ENCODE peak calls at places on chromosomes 16 and 17, in five cellular contexts. A, J, M, T and O are unnamed samples.

GRCh38 chr16:77885596-77886295 is 97.4 kb downstream of the VAT1L start:
- DNase-seq in A (no peak), T (no peak), M (no peak), J (no peak), O (no peak)

GRCh38 chr16:3190949-3191353 is 2.9 kb downstream of the OR1F1 start:
- DNase-seq in A (no peak), T (peak; percentile 16), M (no peak), J (peak; percentile 50), O (no peak)

GRCh38 chr16:84933774-84934571 is 77.4 kb downstream of the ZDHHC7 start:
- DNase-seq in A (no peak), T (peak; percentile 55), M (peak; percentile 48), J (no peak), O (no peak)

GRCh38 chr16:1947369-1947670 is 4.3 kb upstream of the MSRB1 start:
- DNase-seq in M (no peak), A (no peak), J (no peak), T (no peak), O (no peak)

GRCh38 chr16:2471016-2471652 is at the start of gene NTN3:
- DNase-seq in J (peak; percentile 47), M (peak; percentile 91), A (no peak), T (no peak), O (no peak)

GRCh38 chr17:15306406-15306970 is 34.9 kb downstream of the TEKT3 start:
- DNase-seq in J (no peak), A (no peak), M (no peak), T (no peak), O (no peak)

GRCh38 chr17:59534583-59534982 is 30.8 kb upstream of the DHX40 start:
- DNase-seq in A (no peak), T (peak; percentile 23), J (no peak), M (peak; percentile 58), O (peak; percentile 40)

GRCh38 chr16:86732621-86733297 is 154.4 kb downstream of the FOXL1 start:
- DNase-seq in T (no peak), A (no peak), J (no peak), M (no peak), O (no peak)

GRCh38 chr16:27325736-27326135 is 12.0 kb downstream of the IL4R start:
- DNase-seq in M (no peak), A (no peak), T (no peak), J (no peak), O (no peak)

GRCh38 chr17:80986046-80986445 is 5.6 kb upstream of the CHMP6 start:
- DNase-seq in A (no peak), M (no peak), T (no peak), J (no peak), O (no peak)

GRCh38 chr16:72986011-72986410 is 61.9 kb downstream of the ZFHX3 start:
- DNase-seq in J (no peak), T (no peak), M (no peak), A (no peak), O (no peak)

GRCh38 chr17:39222151-39222550 is 3.6 kb downstream of the STAC2 start:
- DNase-seq in J (no peak), A (no peak), T (no peak), M (no peak), O (no peak)
- TF ChIP-seq ZBTB33 in J (no peak), A (no peak), T (no peak), M (no peak), O (no peak)

DNA sequence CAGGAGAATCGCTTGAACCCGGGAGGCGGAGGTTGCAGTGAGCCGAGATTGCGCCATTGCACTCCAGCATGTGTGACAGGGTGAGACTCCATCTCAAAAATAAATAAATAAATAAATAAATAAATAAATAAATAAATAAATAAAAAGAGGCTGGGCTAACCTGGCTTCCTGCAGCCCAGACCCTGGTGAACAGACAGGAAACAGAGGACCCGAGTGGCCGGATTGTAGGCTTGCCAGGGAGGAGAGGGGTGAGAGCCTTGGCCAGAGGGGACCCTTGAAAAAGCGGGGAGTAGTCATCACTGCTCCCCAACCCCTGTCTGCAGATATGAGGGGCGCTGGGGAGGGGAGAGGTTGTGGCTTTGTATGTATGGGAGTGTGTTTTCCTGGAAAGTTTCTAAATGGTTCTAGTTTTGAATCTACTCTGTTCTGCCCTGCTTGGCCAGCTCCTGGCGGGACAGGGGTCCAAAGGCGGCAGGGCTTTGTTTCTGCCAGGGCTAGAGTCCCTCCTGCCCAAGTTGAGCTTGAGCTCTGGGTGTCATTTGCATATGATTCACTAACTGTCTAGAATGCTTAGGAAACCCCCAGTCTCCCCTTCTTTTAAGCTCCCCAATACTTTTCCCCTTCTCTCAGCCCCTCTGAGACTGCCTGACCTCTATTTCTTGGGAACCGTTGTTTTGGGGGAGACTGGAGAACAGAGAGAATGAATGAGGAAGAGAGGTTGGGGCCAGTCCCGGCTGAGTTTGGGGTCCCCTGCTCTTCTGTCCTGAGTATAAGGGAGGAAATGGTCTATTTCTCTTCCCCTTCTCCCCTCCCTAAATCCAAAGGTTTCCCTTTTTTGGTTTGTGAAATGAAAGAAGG is 16.4 kb downstream of the RARA start:
- DNase-seq in T (no peak), A (no peak), J (no peak), M (no peak), O (no peak)
- TF ChIP-seq ZBTB33 in T (no peak), A (no peak), J (no peak), M (no peak), O (no peak)

GRCh38 chr16:49575352-49576172 is 202.0 kb downstream of the C16orf78 start:
- DNase-seq in J (no peak), T (no peak), M (no peak), A (peak; percentile 71), O (no peak)
- TF ChIP-seq ZBTB33 in J (no peak), T (no peak), M (no peak), A (no peak), O (no peak)

GRCh38 chr17:28133562-28133970 is 91.1 kb downstream of the NLK start:
- DNase-seq in T (no peak), A (no peak), J (no peak), M (no peak), O (no peak)
- TF ChIP-seq ZBTB33 in T (no peak), A (no peak), J (no peak), M (no peak), O (no peak)

DNA sequence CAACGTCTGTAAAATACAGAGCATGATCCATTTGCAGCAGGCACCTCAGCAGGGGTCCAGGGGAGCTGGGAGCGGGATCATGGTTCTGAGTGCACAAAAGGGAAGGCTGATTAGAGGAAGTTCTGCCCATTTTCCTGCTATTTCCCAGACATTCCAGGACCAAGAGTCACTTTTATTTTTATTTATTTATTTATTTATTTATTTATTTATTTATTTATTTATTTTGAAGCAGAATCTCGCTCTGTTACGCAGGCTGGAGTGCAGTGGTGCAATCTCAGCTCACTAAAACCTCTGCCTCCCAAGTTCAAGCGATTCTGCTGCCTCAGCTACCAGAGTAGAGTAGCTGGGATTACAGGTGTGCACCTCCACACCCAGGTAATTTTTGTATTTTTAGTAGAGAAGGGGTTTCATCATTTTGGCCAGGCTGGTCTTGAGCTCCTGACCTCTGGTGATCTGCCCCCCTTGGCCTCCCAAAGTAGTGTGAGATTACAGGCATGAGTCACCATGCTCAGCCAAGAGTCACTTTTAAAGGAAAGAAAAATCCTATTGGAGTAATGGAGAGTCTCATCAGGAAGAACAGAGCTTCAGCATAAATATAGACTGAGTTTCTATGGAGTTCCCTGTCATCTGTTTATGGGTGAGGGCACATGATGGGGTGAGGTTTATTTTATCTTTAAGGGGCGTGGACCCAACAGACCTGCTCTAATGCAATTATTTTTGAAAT is 355.2 kb downstream of the HAPSTR1 start:
- DNase-seq in J (no peak), A (no peak), T (no peak), M (no peak), O (no peak)
- TF ChIP-seq ZBTB33 in J (no peak), A (no peak), T (no peak), M (no peak), O (no peak)

GRCh38 chr17:4840893-4841242 is 7.7 kb downstream of the MINK1 start:
- DNase-seq in T (no peak), A (no peak), M (no peak), J (no peak), O (no peak)

GRCh38 chr17:4839221-4839620 is 6.1 kb downstream of the MINK1 start:
- DNase-seq in A (no peak), T (no peak), M (no peak), J (no peak), O (no peak)

GRCh38 chr17:4838306-4838785 is 5.2 kb downstream of the MINK1 start:
- DNase-seq in J (peak; percentile 73), A (no peak), T (no peak), M (no peak), O (no peak)

GRCh38 chr17:4842376-4842775 is 9.2 kb downstream of the MINK1 start:
- DNase-seq in T (no peak), M (no peak), A (no peak), J (no peak), O (no peak)

GRCh38 chr17:4839965-4840892 is 7.1 kb downstream of the MINK1 start:
- DNase-seq in T (no peak), A (no peak), M (no peak), J (no peak), O (no peak)
- TF ChIP-seq ZBTB33 in T (no peak), A (no peak), M (no peak), J (no peak), O (no peak)

GRCh38 chr17:3890082-3890892 is 2.6 kb downstream of the CAMKK1 start:
- DNase-seq in A (no peak), T (no peak), M (peak; percentile 83), J (no peak), O (peak; percentile 52)

GRCh38 chr17:3889613-3890012 is 3.2 kb downstream of the CAMKK1 start:
- DNase-seq in A (no peak), T (no peak), M (no peak), J (no peak), O (no peak)

GRCh38 chr17:3887394-3887793 is 5.5 kb downstream of the CAMKK1 start:
- DNase-seq in T (no peak), J (no peak), M (no peak), A (no peak), O (no peak)

GRCh38 chr17:3887811-3888210 is 5.0 kb downstream of the CAMKK1 start:
- DNase-seq in J (no peak), M (no peak), T (no peak), A (no peak), O (no peak)

DNA sequence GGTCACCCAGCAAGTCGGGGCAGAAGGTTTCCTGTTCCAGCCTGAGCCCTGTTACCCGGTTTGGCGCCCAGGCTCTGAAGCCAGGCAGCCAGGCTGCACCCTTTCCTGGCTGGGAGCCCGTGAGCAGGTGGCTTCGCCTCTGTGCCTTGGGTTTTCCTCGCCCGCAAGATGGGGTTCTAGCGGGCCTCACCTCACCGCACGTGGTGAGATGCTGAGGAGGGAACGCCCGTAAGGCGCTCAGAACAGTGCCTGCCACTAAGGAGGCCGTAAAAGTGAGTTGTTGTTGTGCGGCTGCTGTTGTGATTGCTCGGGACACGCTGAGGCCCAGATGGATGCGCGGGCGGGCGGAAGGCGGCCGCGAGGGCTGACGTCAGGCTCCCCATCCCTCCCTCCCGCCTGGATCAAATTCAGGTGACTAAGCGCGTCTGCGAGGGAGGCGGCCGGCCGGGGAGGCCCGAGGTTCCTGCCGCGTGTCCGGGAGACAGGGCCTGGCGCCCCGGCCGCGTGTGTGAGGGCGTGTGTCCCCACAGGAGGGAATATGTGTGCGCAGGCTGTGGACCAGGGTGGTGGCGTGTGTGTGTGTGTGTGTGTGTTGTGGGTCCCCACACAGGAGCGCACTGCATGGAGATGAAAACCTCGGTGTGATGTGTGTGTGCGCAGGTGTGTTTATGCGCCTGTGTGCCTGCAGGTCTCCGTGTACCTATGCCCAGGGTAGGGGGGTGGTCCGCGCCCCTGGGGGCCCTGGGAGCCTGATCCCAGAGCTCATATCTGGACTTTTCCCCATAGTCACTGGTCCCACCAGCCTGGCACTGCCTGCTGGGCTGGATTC is 4.3 kb downstream of the CAMKK1 start:
- DNase-seq in A (no peak), M (no peak), J (peak; percentile 92), T (no peak), O (peak; percentile 72)
- TF ChIP-seq ZBTB33 in A (no peak), M (no peak), J (no peak), T (no peak), O (no peak)